ENCODE peak calls at places on chromosome 20, in five cellular contexts. A is DND-41, Q is GM23338, L is psoas muscle, G is stomach. Y is an unnamed sample.

GRCh38 chr20:33442136-33443005 is 1.2 kb downstream of the SNTA1 start:
- DNase-seq in A (no peak), Q (no peak), L (no peak), G (no peak), Y (no peak)

GRCh38 chr20:41632896-41633295 is 14.7 kb upstream of the CHD6 start:
- DNase-seq in A (no peak), L (no peak), Q (no peak), G (no peak), Y (no peak)

GRCh38 chr20:38581013-38581412 is at the start of gene ADIG:
- DNase-seq in A (no peak), Q (no peak), L (peak), G (no peak), Y (no peak)

GRCh38 chr20:31500527-31500926 is 13.7 kb upstream of the HM13 start:
- DNase-seq in L (no peak), Q (no peak), A (no peak), G (no peak), Y (no peak)

GRCh38 chr20:23116301-23117089 is 30.4 kb upstream of the CD93 start:
- DNase-seq in Q (no peak), L (no peak), A (peak), G (no peak), Y (no peak)

GRCh38 chr20:1897486-1897885 is 2.3 kb downstream of the SIRPA start:
- DNase-seq in L (no peak), Q (no peak), A (no peak), G (no peak), Y (no peak)

GRCh38 chr20:21357851-21358250 is 39.5 kb downstream of the NKX2-4 start:
- DNase-seq in L (no peak), A (no peak), G (no peak), Q (no peak), Y (no peak)

GRCh38 chr20:62142252-62143117 is 709 bp downstream of the PSMA7 start:
- DNase-seq in A (peak), Q (peak), G (peak), L (no peak), Y (peak)

GRCh38 chr20:21324126-21324525 is 21.0 kb downstream of the XRN2 start:
- DNase-seq in A (no peak), L (no peak), G (no peak), Q (peak), Y (no peak)

GRCh38 chr20:31663838-31664695 is 26.4 kb downstream of the COX4I2 start:
- DNase-seq in G (peak), L (no peak), Q (peak), A (no peak), Y (peak)

GRCh38 chr20:62686869-62687830 is 21.5 kb upstream of the NTSR1 start:
- DNase-seq in Q (no peak), L (no peak), A (no peak), G (no peak), Y (no peak)

GRCh38 chr20:31608256-31608980 is 3.3 kb downstream of the ID1 start:
- DNase-seq in A (no peak), G (peak), L (peak), Q (peak), Y (peak)

GRCh38 chr20:48957521-48957920 is 36.0 kb downstream of the ARFGEF2 start:
- DNase-seq in Q (no peak), L (no peak), G (no peak), A (no peak), Y (no peak)

GRCh38 chr20:17971571-17972013 is 2.8 kb downstream of the MGME1 start:
- DNase-seq in A (no peak), L (no peak), G (no peak), Q (peak), Y (peak)

GRCh38 chr20:39117486-39117885 is 155.3 kb downstream of the DHX35 start:
- DNase-seq in G (peak), Q (no peak), L (no peak), A (peak), Y (peak)

GRCh38 chr20:51890003-51890402 is 87.7 kb upstream of the SALL4 start:
- DNase-seq in L (no peak), A (no peak), G (no peak), Q (no peak), Y (no peak)

GRCh38 chr20:38609828-38610227 is 8.2 kb downstream of the ARHGAP40 start:
- DNase-seq in G (no peak), A (no peak), Q (peak), L (no peak), Y (no peak)

GRCh38 chr20:51491393-51491792 is 51.1 kb downstream of the NFATC2 start:
- DNase-seq in Q (no peak), G (no peak), L (no peak), A (no peak), Y (no peak)

GRCh38 chr20:23508449-23508848 is 17.5 kb downstream of the CST8 start:
- DNase-seq in A (no peak), Q (no peak), L (no peak), G (no peak), Y (no peak)

GRCh38 chr20:40689943-40690835 is 1.2 kb upstream of the MAFB start:
- DNase-seq in L (peak), Q (peak), G (peak), A (peak), Y (peak)

GRCh38 chr20:16865406-16865805 is 117.2 kb downstream of the OTOR start:
- DNase-seq in L (no peak), A (no peak), G (no peak), Q (no peak), Y (no peak)

GRCh38 chr20:64107736-64108457 is 532 bp upstream of the NPBWR2 start:
- DNase-seq in A (no peak), L (peak), G (no peak), Q (peak), Y (no peak)

GRCh38 chr20:4371623-4372246 is 350.0 kb upstream of the PRND start:
- DNase-seq in L (no peak), G (no peak), Q (no peak), A (no peak), Y (no peak)

GRCh38 chr20:21684671-21685070 is 20.8 kb upstream of the PAX1 start:
- DNase-seq in Q (peak), L (no peak), A (no peak), G (no peak), Y (no peak)

GRCh38 chr20:61372151-61373054 is 120.3 kb downstream of the CDH4 start:
- DNase-seq in A (no peak), G (no peak), Q (no peak), L (no peak), Y (no peak)

GRCh38 chr20:24568842-24569241 is 99.4 kb downstream of the SYNDIG1 start:
- DNase-seq in Q (no peak), L (no peak), A (no peak), G (no peak), Y (no peak)

GRCh38 chr20:25705830-25706351 is 9.2 kb upstream of the ZNF337 start:
- DNase-seq in G (no peak), A (no peak), L (no peak), Q (no peak), Y (no peak)

GRCh38 chr20:58660855-58661254 is 9.8 kb downstream of the STX16 start:
- DNase-seq in G (no peak), Q (no peak), L (no peak), A (no peak), Y (no peak)

GRCh38 chr20:137668-138131 is 4.7 kb upstream of the DEFB126 start:
- DNase-seq in L (no peak), A (peak), Q (peak), G (no peak), Y (no peak)
- H3K27ac ChIP-seq in L (no peak), A (no peak), Q (no peak), G (no peak), Y (no peak)

GRCh38 chr20:47256665-47257236 is 99.7 kb downstream of the ZMYND8 start:
- DNase-seq in Q (no peak), G (no peak), A (no peak), L (no peak), Y (no peak)

GRCh38 chr20:47257771-47258170 is 98.7 kb downstream of the ZMYND8 start:
- DNase-seq in L (no peak), G (no peak), Q (no peak), A (no peak), Y (no peak)

GRCh38 chr20:47258745-47259695 is 97.5 kb downstream of the ZMYND8 start:
- DNase-seq in Q (no peak), A (no peak), G (no peak), L (no peak), Y (no peak)

GRCh38 chr20:47253860-47254259 is 102.6 kb downstream of the ZMYND8 start:
- DNase-seq in L (no peak), A (no peak), G (no peak), Q (no peak), Y (no peak)

DNA sequence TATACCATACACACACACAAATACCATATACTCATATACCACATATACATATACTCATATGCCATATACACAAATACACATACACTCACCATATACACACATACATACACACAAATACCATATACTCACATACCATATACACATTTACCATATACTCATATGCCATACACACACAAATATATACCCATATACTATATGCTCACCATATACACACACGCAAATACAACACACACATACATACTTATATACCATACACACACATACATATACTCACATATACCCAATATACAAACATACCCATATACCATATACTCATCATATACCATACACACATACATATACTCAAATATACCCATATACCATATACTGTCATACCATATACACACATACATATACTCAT is 99.2 kb downstream of the ZMYND8 start:
- DNase-seq in A (no peak), Q (no peak), L (no peak), G (no peak), Y (no peak)
- H3K4me3 ChIP-seq in A (no peak), Q (no peak), L (no peak), G (no peak), Y (no peak)

DNA sequence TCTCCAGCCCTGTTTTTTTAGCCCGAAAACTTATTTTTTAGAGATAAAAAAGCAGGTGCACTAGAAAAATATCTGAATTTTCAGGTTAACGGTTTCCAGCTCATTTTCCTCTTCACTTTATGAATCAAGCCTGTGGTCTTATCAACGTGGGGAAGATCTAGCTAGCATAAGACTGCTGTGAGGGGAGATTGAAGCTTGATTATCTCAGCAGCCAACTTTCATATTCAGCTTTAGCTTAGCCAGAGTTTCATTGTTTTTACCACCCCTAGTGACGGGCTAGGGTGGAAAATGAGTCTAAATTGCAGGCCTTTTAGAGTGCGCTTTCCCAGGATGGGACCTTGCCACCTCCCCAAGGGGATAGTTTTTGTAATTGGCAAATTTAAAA is 11.9 kb upstream of the RBM38 start:
- DNase-seq in Q (no peak), G (no peak), A (no peak), L (no peak), Y (no peak)
- H3K27ac ChIP-seq in Q (no peak), G (no peak), A (no peak), L (no peak), Y (no peak)

DNA sequence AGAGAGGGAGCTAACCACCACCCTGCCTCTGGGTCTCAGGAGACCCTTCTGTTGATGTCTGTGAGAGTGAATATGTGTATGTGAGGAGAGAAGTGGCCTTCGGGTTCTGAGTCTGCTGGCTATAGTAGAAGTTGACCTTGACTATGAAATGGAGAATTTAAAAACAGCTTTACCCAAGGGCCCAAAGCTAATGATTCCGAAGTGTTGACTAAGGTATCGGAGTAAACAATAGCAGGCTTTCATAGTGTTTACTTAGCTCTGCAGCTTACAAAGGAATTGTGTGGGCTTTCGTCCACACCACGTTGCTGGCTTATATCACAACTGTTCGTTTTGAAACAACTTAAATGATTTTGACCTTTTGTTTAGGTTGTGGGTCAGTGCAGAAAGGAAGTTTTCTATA is 126.5 kb upstream of the JAG1 start:
- DNase-seq in A (no peak), L (no peak), G (no peak), Q (no peak), Y (no peak)
- H3K4me3 ChIP-seq in A (no peak), L (no peak), G (no peak), Q (no peak), Y (no peak)

GRCh38 chr20:44187763-44188709 is 1.0 kb upstream of the JPH2 start:
- DNase-seq in Q (no peak), G (no peak), A (no peak), L (peak), Y (no peak)

GRCh38 chr20:44187054-44187762 is at the start of gene JPH2:
- DNase-seq in A (no peak), G (peak), Q (peak), L (peak), Y (no peak)

GRCh38 chr20:44185574-44185973 is 1.4 kb downstream of the JPH2 start:
- DNase-seq in G (no peak), A (no peak), Q (no peak), L (no peak), Y (no peak)

GRCh38 chr20:44186201-44186600 is 787 bp downstream of the JPH2 start:
- DNase-seq in L (peak), A (no peak), G (no peak), Q (no peak), Y (no peak)

DNA sequence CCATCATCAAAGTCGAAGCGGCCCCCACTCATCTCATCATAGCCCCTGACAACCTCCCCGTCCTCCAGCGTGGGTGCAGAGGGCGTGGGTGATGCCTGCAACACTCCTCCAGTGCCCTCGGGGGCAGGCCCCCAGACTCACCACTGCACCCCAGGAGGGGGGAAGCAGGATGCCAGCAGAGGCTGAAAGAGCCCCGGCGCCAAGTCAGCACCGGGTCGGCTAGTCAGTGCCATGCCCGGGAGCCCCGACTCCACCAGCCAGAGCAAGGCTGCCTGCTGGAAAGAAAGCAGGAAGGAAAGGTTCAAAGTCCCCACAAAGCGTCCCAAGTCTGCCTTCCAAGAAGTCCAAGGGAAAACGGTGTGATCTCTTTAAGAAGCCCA is 324 bp downstream of the JPH2 start:
- DNase-seq in A (no peak), Q (no peak), G (no peak), L (no peak), Y (peak)
- H3K27ac ChIP-seq in A (no peak), Q (no peak), G (peak), L (peak), Y (no peak)

GRCh38 chr20:45372646-45373352 is 5.3 kb downstream of the TP53TG5 start:
- DNase-seq in L (peak), Q (peak), G (no peak), A (no peak), Y (no peak)
- H3K4me3 ChIP-seq in L (peak), Q (peak), G (peak), A (peak), Y (no peak)

DNA sequence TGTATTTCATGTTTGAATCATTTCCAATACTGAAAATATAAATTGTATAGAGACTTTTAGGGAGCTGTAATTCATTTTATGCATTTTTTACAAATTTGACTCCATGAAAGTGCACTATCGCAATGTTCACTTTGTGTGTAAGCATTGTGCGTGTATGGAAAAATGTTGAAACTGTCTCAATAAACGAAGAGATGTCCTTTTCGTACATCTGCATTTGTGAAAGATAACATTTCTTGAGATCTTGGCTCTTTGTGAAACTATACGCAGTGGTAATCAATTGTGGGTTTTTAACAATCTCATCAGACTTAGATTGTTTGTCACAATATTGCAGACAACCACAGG is 18.6 kb upstream of the ZBP1 start:
- DNase-seq in Q (no peak), L (no peak), A (no peak), G (no peak), Y (no peak)
- H3K27ac ChIP-seq in Q (no peak), L (no peak), A (no peak), G (no peak), Y (no peak)